ENCODE peak calls at places on chromosomes 3 and 15, in eight cellular contexts. One of them, this sample, is unnamed.

GRCh38 chr3:52846427-52846983 is 11.7 kb upstream of the MUSTN1 start:
- DNase-seq in omental fat pad: no peak
- DNase-seq in CD8-positive, alpha-beta T cell: no peak
- DNase-seq in choroid plexus epithelial cell: no peak
- DNase-seq in left ventricle myocardium inferior: no peak
- DNase-seq in astrocyte of the spinal cord: no peak
- DNase-seq in thoracic aorta: no peak
- DNase-seq in epithelial cell of esophagus: no peak
- DNase-seq in this sample: no peak

GRCh38 chr3:69178838-69179739 is 56.7 kb upstream of the LMOD3 start:
- DNase-seq in CD8-positive, alpha-beta T cell: no peak
- DNase-seq in epithelial cell of esophagus: peak; percentile 80
- DNase-seq in thoracic aorta: no peak
- DNase-seq in left ventricle myocardium inferior: no peak
- DNase-seq in choroid plexus epithelial cell: peak; percentile 42
- DNase-seq in astrocyte of the spinal cord: no peak
- DNase-seq in omental fat pad: no peak
- DNase-seq in this sample: no peak

GRCh38 chr3:195708626-195709481 is 11.9 kb upstream of the MUC20 start:
- DNase-seq in left ventricle myocardium inferior: no peak
- DNase-seq in CD8-positive, alpha-beta T cell: no peak
- DNase-seq in epithelial cell of esophagus: no peak
- DNase-seq in omental fat pad: no peak
- DNase-seq in thoracic aorta: no peak
- DNase-seq in choroid plexus epithelial cell: no peak
- DNase-seq in astrocyte of the spinal cord: no peak
- DNase-seq in this sample: no peak

GRCh38 chr3:48268936-48269551 is 28.1 kb downstream of the ZNF589 start:
- DNase-seq in choroid plexus epithelial cell: no peak
- DNase-seq in epithelial cell of esophagus: peak; percentile 76
- DNase-seq in thoracic aorta: no peak
- DNase-seq in left ventricle myocardium inferior: no peak
- DNase-seq in CD8-positive, alpha-beta T cell: peak; percentile 10
- DNase-seq in astrocyte of the spinal cord: no peak
- DNase-seq in omental fat pad: peak; percentile 35
- DNase-seq in this sample: peak; percentile 78

GRCh38 chr15:55481842-55482241 is 26.2 kb downstream of the DNAAF4 start:
- DNase-seq in omental fat pad: no peak
- DNase-seq in astrocyte of the spinal cord: no peak
- DNase-seq in choroid plexus epithelial cell: no peak
- DNase-seq in thoracic aorta: no peak
- DNase-seq in left ventricle myocardium inferior: no peak
- DNase-seq in CD8-positive, alpha-beta T cell: no peak
- DNase-seq in epithelial cell of esophagus: no peak
- DNase-seq in this sample: no peak

GRCh38 chr3:162507397-162507796 is 1010.8 kb downstream of the OTOL1 start:
- DNase-seq in astrocyte of the spinal cord: no peak
- DNase-seq in omental fat pad: no peak
- DNase-seq in left ventricle myocardium inferior: no peak
- DNase-seq in epithelial cell of esophagus: no peak
- DNase-seq in CD8-positive, alpha-beta T cell: no peak
- DNase-seq in choroid plexus epithelial cell: peak; percentile 5
- DNase-seq in thoracic aorta: no peak
- DNase-seq in this sample: no peak

GRCh38 chr3:35393916-35394315 is 245.4 kb upstream of the ARPP21 start:
- DNase-seq in omental fat pad: no peak
- DNase-seq in CD8-positive, alpha-beta T cell: no peak
- DNase-seq in thoracic aorta: no peak
- DNase-seq in epithelial cell of esophagus: peak; percentile 25
- DNase-seq in astrocyte of the spinal cord: peak; percentile 46
- DNase-seq in choroid plexus epithelial cell: peak; percentile 58
- DNase-seq in left ventricle myocardium inferior: no peak
- DNase-seq in this sample: no peak

GRCh38 chr3:183844606-183845005 is 19.2 kb upstream of the MAP6D1 start:
- DNase-seq in choroid plexus epithelial cell: peak; percentile 87
- DNase-seq in thoracic aorta: no peak
- DNase-seq in epithelial cell of esophagus: peak; percentile 88
- DNase-seq in astrocyte of the spinal cord: peak; percentile 75
- DNase-seq in omental fat pad: no peak
- DNase-seq in CD8-positive, alpha-beta T cell: no peak
- DNase-seq in left ventricle myocardium inferior: no peak
- DNase-seq in this sample: no peak

GRCh38 chr3:49900491-49901153 is 3.1 kb downstream of the MST1R start:
- DNase-seq in astrocyte of the spinal cord: peak; percentile 54
- DNase-seq in epithelial cell of esophagus: peak; percentile 98
- DNase-seq in CD8-positive, alpha-beta T cell: no peak
- DNase-seq in thoracic aorta: peak; percentile 31
- DNase-seq in omental fat pad: no peak
- DNase-seq in choroid plexus epithelial cell: no peak
- DNase-seq in left ventricle myocardium inferior: peak; percentile 34
- DNase-seq in this sample: no peak

GRCh38 chr3:196055683-196056270 is 26.1 kb downstream of the TFRC start:
- DNase-seq in choroid plexus epithelial cell: peak; percentile 40
- DNase-seq in epithelial cell of esophagus: peak; percentile 8
- DNase-seq in omental fat pad: no peak
- DNase-seq in left ventricle myocardium inferior: no peak
- DNase-seq in thoracic aorta: no peak
- DNase-seq in astrocyte of the spinal cord: no peak
- DNase-seq in CD8-positive, alpha-beta T cell: no peak
- DNase-seq in this sample: no peak

GRCh38 chr3:34361921-34362320 is 563.5 kb downstream of the PDCD6IP start:
- DNase-seq in thoracic aorta: no peak
- DNase-seq in epithelial cell of esophagus: no peak
- DNase-seq in omental fat pad: no peak
- DNase-seq in left ventricle myocardium inferior: no peak
- DNase-seq in choroid plexus epithelial cell: no peak
- DNase-seq in CD8-positive, alpha-beta T cell: no peak
- DNase-seq in astrocyte of the spinal cord: no peak
- DNase-seq in this sample: no peak

GRCh38 chr3:158918008-158918407 is 116.2 kb downstream of the MFSD1 start:
- DNase-seq in CD8-positive, alpha-beta T cell: no peak
- DNase-seq in thoracic aorta: no peak
- DNase-seq in epithelial cell of esophagus: peak; percentile 72
- DNase-seq in omental fat pad: no peak
- DNase-seq in astrocyte of the spinal cord: peak; percentile 79
- DNase-seq in left ventricle myocardium inferior: no peak
- DNase-seq in choroid plexus epithelial cell: peak; percentile 83
- DNase-seq in this sample: peak; percentile 47

GRCh38 chr3:49465269-49466034 is 4.6 kb upstream of the DAG1 start:
- DNase-seq in choroid plexus epithelial cell: no peak
- DNase-seq in astrocyte of the spinal cord: no peak
- DNase-seq in omental fat pad: no peak
- DNase-seq in thoracic aorta: no peak
- DNase-seq in CD8-positive, alpha-beta T cell: no peak
- DNase-seq in left ventricle myocardium inferior: no peak
- DNase-seq in epithelial cell of esophagus: no peak
- DNase-seq in this sample: peak; percentile 37

GRCh38 chr15:77753238-77753873 is 120.6 kb upstream of the LINGO1 start:
- DNase-seq in thoracic aorta: no peak
- DNase-seq in omental fat pad: no peak
- DNase-seq in choroid plexus epithelial cell: peak; percentile 32
- DNase-seq in CD8-positive, alpha-beta T cell: no peak
- DNase-seq in epithelial cell of esophagus: peak; percentile 14
- DNase-seq in astrocyte of the spinal cord: peak; percentile 23
- DNase-seq in left ventricle myocardium inferior: no peak
- DNase-seq in this sample: no peak

GRCh38 chr3:12192655-12193484 is 34.2 kb upstream of the TIMP4 start:
- DNase-seq in choroid plexus epithelial cell: no peak
- DNase-seq in omental fat pad: no peak
- DNase-seq in thoracic aorta: no peak
- DNase-seq in CD8-positive, alpha-beta T cell: no peak
- DNase-seq in left ventricle myocardium inferior: no peak
- DNase-seq in epithelial cell of esophagus: no peak
- DNase-seq in astrocyte of the spinal cord: no peak
- DNase-seq in this sample: no peak

GRCh38 chr3:12194209-12194608 is 35.5 kb upstream of the TIMP4 start:
- DNase-seq in choroid plexus epithelial cell: peak; percentile 94
- DNase-seq in thoracic aorta: no peak
- DNase-seq in astrocyte of the spinal cord: peak; percentile 93
- DNase-seq in epithelial cell of esophagus: peak; percentile 81
- DNase-seq in left ventricle myocardium inferior: no peak
- DNase-seq in CD8-positive, alpha-beta T cell: no peak
- DNase-seq in omental fat pad: no peak
- DNase-seq in this sample: no peak

GRCh38 chr3:12195231-12195630 is 36.5 kb upstream of the TIMP4 start:
- DNase-seq in left ventricle myocardium inferior: no peak
- DNase-seq in CD8-positive, alpha-beta T cell: no peak
- DNase-seq in thoracic aorta: no peak
- DNase-seq in astrocyte of the spinal cord: peak; percentile 13
- DNase-seq in omental fat pad: no peak
- DNase-seq in choroid plexus epithelial cell: no peak
- DNase-seq in epithelial cell of esophagus: no peak
- DNase-seq in this sample: no peak

GRCh38 chr3:12193485-12194165 is 34.9 kb upstream of the TIMP4 start:
- DNase-seq in astrocyte of the spinal cord: peak; percentile 99
- DNase-seq in thoracic aorta: no peak
- DNase-seq in left ventricle myocardium inferior: no peak
- DNase-seq in omental fat pad: no peak
- DNase-seq in choroid plexus epithelial cell: peak; percentile 99
- DNase-seq in CD8-positive, alpha-beta T cell: no peak
- DNase-seq in epithelial cell of esophagus: peak; percentile 94
- DNase-seq in this sample: no peak

DNA sequence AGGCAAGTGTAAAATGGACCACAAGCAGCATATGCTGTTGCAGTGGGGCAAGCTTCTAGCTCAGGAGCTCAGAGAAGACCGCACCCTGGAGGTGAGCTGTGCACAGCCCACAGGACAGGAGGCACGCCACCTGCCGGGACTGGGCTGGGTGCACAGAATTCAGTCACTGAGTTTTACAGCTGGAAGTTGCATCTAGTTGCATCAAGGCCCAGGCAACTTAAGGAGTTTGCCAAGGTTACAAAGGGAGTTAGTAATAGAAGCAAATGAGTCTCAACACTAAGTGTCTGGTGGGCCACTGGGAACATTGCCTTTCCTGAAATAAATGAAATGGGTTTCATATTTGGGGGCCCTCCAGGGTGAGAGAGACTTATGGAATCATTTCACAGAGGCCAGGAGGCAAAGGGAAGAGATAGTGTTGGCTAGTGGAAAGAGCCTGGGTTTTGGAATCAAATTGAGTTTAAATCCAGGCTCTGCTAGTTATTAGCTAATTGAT is 36.0 kb upstream of the TIMP4 start:
- DNase-seq in omental fat pad: no peak
- DNase-seq in thoracic aorta: no peak
- DNase-seq in astrocyte of the spinal cord: no peak
- DNase-seq in epithelial cell of esophagus: peak; percentile 68
- DNase-seq in CD8-positive, alpha-beta T cell: no peak
- DNase-seq in choroid plexus epithelial cell: peak; percentile 53
- DNase-seq in left ventricle myocardium inferior: no peak
- DNase-seq in this sample: no peak
- TF ChIP-seq CTCF in omental fat pad: no peak
- TF ChIP-seq CTCF in thoracic aorta: no peak
- TF ChIP-seq CTCF in astrocyte of the spinal cord: no peak
- TF ChIP-seq CTCF in epithelial cell of esophagus: peak; percentile 52
- TF ChIP-seq CTCF in CD8-positive, alpha-beta T cell: no peak
- TF ChIP-seq CTCF in choroid plexus epithelial cell: peak; percentile 3
- TF ChIP-seq CTCF in left ventricle myocardium inferior: no peak
- TF ChIP-seq CTCF in this sample: no peak

GRCh38 chr3:64331605-64332004 is 106.3 kb upstream of the PRICKLE2 start:
- DNase-seq in CD8-positive, alpha-beta T cell: no peak
- DNase-seq in astrocyte of the spinal cord: no peak
- DNase-seq in omental fat pad: no peak
- DNase-seq in epithelial cell of esophagus: peak; percentile 36
- DNase-seq in choroid plexus epithelial cell: no peak
- DNase-seq in thoracic aorta: no peak
- DNase-seq in left ventricle myocardium inferior: no peak
- DNase-seq in this sample: no peak

GRCh38 chr3:64327039-64327804 is 102.0 kb upstream of the PRICKLE2 start:
- DNase-seq in omental fat pad: no peak
- DNase-seq in thoracic aorta: no peak
- DNase-seq in astrocyte of the spinal cord: no peak
- DNase-seq in epithelial cell of esophagus: no peak
- DNase-seq in CD8-positive, alpha-beta T cell: no peak
- DNase-seq in choroid plexus epithelial cell: no peak
- DNase-seq in left ventricle myocardium inferior: peak; percentile 77
- DNase-seq in this sample: peak; percentile 10

GRCh38 chr3:64332461-64333350 is 107.4 kb upstream of the PRICKLE2 start:
- DNase-seq in choroid plexus epithelial cell: peak; percentile 75
- DNase-seq in CD8-positive, alpha-beta T cell: no peak
- DNase-seq in thoracic aorta: no peak
- DNase-seq in epithelial cell of esophagus: no peak
- DNase-seq in omental fat pad: no peak
- DNase-seq in astrocyte of the spinal cord: no peak
- DNase-seq in left ventricle myocardium inferior: no peak
- DNase-seq in this sample: no peak

DNA sequence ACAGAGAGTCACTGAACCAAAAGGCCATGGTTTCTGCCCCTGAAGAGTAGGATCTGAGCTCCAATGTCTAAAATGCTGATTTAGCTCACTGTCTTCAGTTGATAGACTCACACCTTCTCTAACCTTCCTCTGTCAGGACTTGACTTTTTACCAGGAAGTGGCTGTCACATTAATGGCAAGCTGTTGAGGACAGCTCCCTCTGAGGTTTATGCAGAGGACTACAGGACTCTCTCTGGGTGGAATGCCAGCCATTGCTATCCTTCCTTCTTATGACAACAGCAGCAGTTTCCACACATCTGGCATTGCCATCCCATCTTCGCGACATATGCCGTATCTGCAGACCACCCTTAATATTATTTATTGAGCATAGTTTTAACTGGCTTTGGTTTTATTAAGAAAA is 103.8 kb upstream of the PRICKLE2 start:
- DNase-seq in CD8-positive, alpha-beta T cell: no peak
- DNase-seq in choroid plexus epithelial cell: no peak
- DNase-seq in left ventricle myocardium inferior: no peak
- DNase-seq in astrocyte of the spinal cord: no peak
- DNase-seq in thoracic aorta: no peak
- DNase-seq in omental fat pad: no peak
- DNase-seq in epithelial cell of esophagus: peak; percentile 72
- DNase-seq in this sample: no peak
- TF ChIP-seq CTCF in CD8-positive, alpha-beta T cell: no peak
- TF ChIP-seq CTCF in choroid plexus epithelial cell: peak; percentile 18
- TF ChIP-seq CTCF in left ventricle myocardium inferior: no peak
- TF ChIP-seq CTCF in astrocyte of the spinal cord: peak; percentile 2
- TF ChIP-seq CTCF in thoracic aorta: no peak
- TF ChIP-seq CTCF in omental fat pad: no peak
- TF ChIP-seq CTCF in epithelial cell of esophagus: peak; percentile 78
- TF ChIP-seq CTCF in this sample: no peak

DNA sequence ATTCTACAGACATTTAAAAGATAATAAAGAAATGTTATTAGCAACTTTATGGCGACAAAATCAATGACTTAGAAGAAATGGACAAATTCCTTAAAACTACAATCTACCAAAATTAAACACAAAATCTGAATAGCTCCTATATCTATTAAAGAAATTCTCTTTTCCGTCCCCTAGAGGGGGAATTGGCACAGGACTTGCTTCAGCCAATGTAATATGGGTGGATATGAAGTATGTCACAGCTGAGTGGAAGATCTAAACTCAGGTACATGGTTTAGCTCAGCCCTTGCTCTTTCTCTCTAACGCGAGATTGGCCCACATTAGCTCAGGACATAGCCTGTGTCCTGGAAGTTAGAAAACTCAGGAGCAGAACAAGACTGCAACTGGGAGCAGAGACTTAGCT is 79.3 kb downstream of the DNAH12 start:
- DNase-seq in left ventricle myocardium inferior: no peak
- DNase-seq in astrocyte of the spinal cord: peak; percentile 7
- DNase-seq in epithelial cell of esophagus: peak; percentile 8
- DNase-seq in omental fat pad: no peak
- DNase-seq in CD8-positive, alpha-beta T cell: no peak
- DNase-seq in choroid plexus epithelial cell: peak; percentile 49
- DNase-seq in thoracic aorta: no peak
- DNase-seq in this sample: no peak
- TF ChIP-seq CTCF in left ventricle myocardium inferior: no peak
- TF ChIP-seq CTCF in astrocyte of the spinal cord: no peak
- TF ChIP-seq CTCF in epithelial cell of esophagus: no peak
- TF ChIP-seq CTCF in omental fat pad: no peak
- TF ChIP-seq CTCF in CD8-positive, alpha-beta T cell: no peak
- TF ChIP-seq CTCF in choroid plexus epithelial cell: peak; percentile 53
- TF ChIP-seq CTCF in thoracic aorta: no peak
- TF ChIP-seq CTCF in this sample: no peak

GRCh38 chr3:135246027-135246426 is 451.0 kb downstream of the EPHB1 start:
- DNase-seq in epithelial cell of esophagus: no peak
- DNase-seq in choroid plexus epithelial cell: no peak
- DNase-seq in CD8-positive, alpha-beta T cell: no peak
- DNase-seq in astrocyte of the spinal cord: no peak
- DNase-seq in thoracic aorta: no peak
- DNase-seq in left ventricle myocardium inferior: no peak
- DNase-seq in omental fat pad: no peak
- DNase-seq in this sample: no peak
- TF ChIP-seq CTCF in epithelial cell of esophagus: no peak
- TF ChIP-seq CTCF in choroid plexus epithelial cell: no peak
- TF ChIP-seq CTCF in CD8-positive, alpha-beta T cell: no peak
- TF ChIP-seq CTCF in astrocyte of the spinal cord: no peak
- TF ChIP-seq CTCF in thoracic aorta: no peak
- TF ChIP-seq CTCF in left ventricle myocardium inferior: peak; percentile 22
- TF ChIP-seq CTCF in omental fat pad: no peak
- TF ChIP-seq CTCF in this sample: no peak

This sample was measured in dorsolateral prefrontal cortex.